ENCODE peak calls at places on chromosomes 16 and 17, in ten cellular contexts. One of them, this sample, is unnamed.

GRCh38 chr16:77467929-77468328 is 33.1 kb upstream of the ADAMTS18 start:
- DNase-seq in stimulated activated CD4-positive, alpha-beta T cell treated with anti-CD3 and anti-CD28 coated beads, Interleukin-12 subunit alpha, Interleukin-12 subunit beta, amount 100 ng/mL, for 4 hours: no peak
- DNase-seq in stimulated activated CD8-positive, alpha-beta memory T cell treated with anti-CD3 and anti-CD28 coated beads, Interleukin-15, amount 100 ng/mL, for 24 hours: no peak
- DNase-seq in anterior cingulate cortex: no peak
- DNase-seq in effector CD4-positive, alpha-beta T cell: no peak
- DNase-seq in activated T-cell treated with anti-CD3 and anti-CD28 coated beads for 1 hour: no peak
- DNase-seq in stomach: no peak
- DNase-seq in activated CD4-positive, alpha-beta T cell treated with anti-CD3 and anti-CD28 coated beads, Interleukin-2, amount 50 U/mL, for 1 hour: no peak
- DNase-seq in dermis blood vessel endothelial cell: no peak
- DNase-seq in stimulated activated naive CD4-positive, alpha-beta T cell treated with Interleukin-2 at 50 U/mL for 16 hours: no peak
- DNase-seq in this sample: no peak

GRCh38 chr16:53546988-53547391 is 44.0 kb upstream of the AKTIP start:
- DNase-seq in stimulated activated CD4-positive, alpha-beta T cell treated with anti-CD3 and anti-CD28 coated beads, Interleukin-12 subunit alpha, Interleukin-12 subunit beta, amount 100 ng/mL, for 4 hours: no peak
- DNase-seq in stimulated activated CD8-positive, alpha-beta memory T cell treated with anti-CD3 and anti-CD28 coated beads, Interleukin-15, amount 100 ng/mL, for 24 hours: no peak
- DNase-seq in anterior cingulate cortex: no peak
- DNase-seq in effector CD4-positive, alpha-beta T cell: no peak
- DNase-seq in activated T-cell treated with anti-CD3 and anti-CD28 coated beads for 1 hour: no peak
- DNase-seq in stomach: no peak
- DNase-seq in activated CD4-positive, alpha-beta T cell treated with anti-CD3 and anti-CD28 coated beads, Interleukin-2, amount 50 U/mL, for 1 hour: no peak
- DNase-seq in dermis blood vessel endothelial cell: peak
- DNase-seq in stimulated activated naive CD4-positive, alpha-beta T cell treated with Interleukin-2 at 50 U/mL for 16 hours: no peak
- DNase-seq in this sample: no peak

GRCh38 chr17:57557793-57558681 is 187.1 kb downstream of the CCDC182 start:
- DNase-seq in stimulated activated CD4-positive, alpha-beta T cell treated with anti-CD3 and anti-CD28 coated beads, Interleukin-12 subunit alpha, Interleukin-12 subunit beta, amount 100 ng/mL, for 4 hours: no peak
- DNase-seq in stimulated activated CD8-positive, alpha-beta memory T cell treated with anti-CD3 and anti-CD28 coated beads, Interleukin-15, amount 100 ng/mL, for 24 hours: no peak
- DNase-seq in anterior cingulate cortex: no peak
- DNase-seq in effector CD4-positive, alpha-beta T cell: no peak
- DNase-seq in activated T-cell treated with anti-CD3 and anti-CD28 coated beads for 1 hour: no peak
- DNase-seq in stomach: no peak
- DNase-seq in activated CD4-positive, alpha-beta T cell treated with anti-CD3 and anti-CD28 coated beads, Interleukin-2, amount 50 U/mL, for 1 hour: no peak
- DNase-seq in dermis blood vessel endothelial cell: no peak
- DNase-seq in stimulated activated naive CD4-positive, alpha-beta T cell treated with Interleukin-2 at 50 U/mL for 16 hours: no peak
- DNase-seq in this sample: no peak

GRCh38 chr17:73293480-73293911 is 18.3 kb downstream of the CDC42EP4 start:
- DNase-seq in stimulated activated CD4-positive, alpha-beta T cell treated with anti-CD3 and anti-CD28 coated beads, Interleukin-12 subunit alpha, Interleukin-12 subunit beta, amount 100 ng/mL, for 4 hours: no peak
- DNase-seq in stimulated activated CD8-positive, alpha-beta memory T cell treated with anti-CD3 and anti-CD28 coated beads, Interleukin-15, amount 100 ng/mL, for 24 hours: no peak
- DNase-seq in anterior cingulate cortex: no peak
- DNase-seq in effector CD4-positive, alpha-beta T cell: no peak
- DNase-seq in activated T-cell treated with anti-CD3 and anti-CD28 coated beads for 1 hour: no peak
- DNase-seq in stomach: peak
- DNase-seq in activated CD4-positive, alpha-beta T cell treated with anti-CD3 and anti-CD28 coated beads, Interleukin-2, amount 50 U/mL, for 1 hour: no peak
- DNase-seq in dermis blood vessel endothelial cell: no peak
- DNase-seq in stimulated activated naive CD4-positive, alpha-beta T cell treated with Interleukin-2 at 50 U/mL for 16 hours: no peak
- DNase-seq in this sample: peak

GRCh38 chr17:56144205-56144604 is 9.1 kb upstream of the ANKFN1 start:
- DNase-seq in stimulated activated CD4-positive, alpha-beta T cell treated with anti-CD3 and anti-CD28 coated beads, Interleukin-12 subunit alpha, Interleukin-12 subunit beta, amount 100 ng/mL, for 4 hours: no peak
- DNase-seq in stimulated activated CD8-positive, alpha-beta memory T cell treated with anti-CD3 and anti-CD28 coated beads, Interleukin-15, amount 100 ng/mL, for 24 hours: no peak
- DNase-seq in anterior cingulate cortex: no peak
- DNase-seq in effector CD4-positive, alpha-beta T cell: no peak
- DNase-seq in activated T-cell treated with anti-CD3 and anti-CD28 coated beads for 1 hour: no peak
- DNase-seq in stomach: no peak
- DNase-seq in activated CD4-positive, alpha-beta T cell treated with anti-CD3 and anti-CD28 coated beads, Interleukin-2, amount 50 U/mL, for 1 hour: no peak
- DNase-seq in dermis blood vessel endothelial cell: no peak
- DNase-seq in stimulated activated naive CD4-positive, alpha-beta T cell treated with Interleukin-2 at 50 U/mL for 16 hours: no peak
- DNase-seq in this sample: no peak

GRCh38 chr16:26269663-26270062 is 577.9 kb downstream of the HS3ST4 start:
- DNase-seq in stimulated activated CD4-positive, alpha-beta T cell treated with anti-CD3 and anti-CD28 coated beads, Interleukin-12 subunit alpha, Interleukin-12 subunit beta, amount 100 ng/mL, for 4 hours: no peak
- DNase-seq in stimulated activated CD8-positive, alpha-beta memory T cell treated with anti-CD3 and anti-CD28 coated beads, Interleukin-15, amount 100 ng/mL, for 24 hours: no peak
- DNase-seq in anterior cingulate cortex: no peak
- DNase-seq in effector CD4-positive, alpha-beta T cell: no peak
- DNase-seq in activated T-cell treated with anti-CD3 and anti-CD28 coated beads for 1 hour: no peak
- DNase-seq in stomach: no peak
- DNase-seq in activated CD4-positive, alpha-beta T cell treated with anti-CD3 and anti-CD28 coated beads, Interleukin-2, amount 50 U/mL, for 1 hour: no peak
- DNase-seq in dermis blood vessel endothelial cell: no peak
- DNase-seq in stimulated activated naive CD4-positive, alpha-beta T cell treated with Interleukin-2 at 50 U/mL for 16 hours: no peak
- DNase-seq in this sample: no peak

GRCh38 chr17:21286771-21287702 is 2.5 kb downstream of the MAP2K3 start:
- DNase-seq in stimulated activated CD4-positive, alpha-beta T cell treated with anti-CD3 and anti-CD28 coated beads, Interleukin-12 subunit alpha, Interleukin-12 subunit beta, amount 100 ng/mL, for 4 hours: no peak
- DNase-seq in stimulated activated CD8-positive, alpha-beta memory T cell treated with anti-CD3 and anti-CD28 coated beads, Interleukin-15, amount 100 ng/mL, for 24 hours: no peak
- DNase-seq in anterior cingulate cortex: no peak
- DNase-seq in effector CD4-positive, alpha-beta T cell: no peak
- DNase-seq in activated T-cell treated with anti-CD3 and anti-CD28 coated beads for 1 hour: no peak
- DNase-seq in stomach: peak
- DNase-seq in activated CD4-positive, alpha-beta T cell treated with anti-CD3 and anti-CD28 coated beads, Interleukin-2, amount 50 U/mL, for 1 hour: no peak
- DNase-seq in dermis blood vessel endothelial cell: no peak
- DNase-seq in stimulated activated naive CD4-positive, alpha-beta T cell treated with Interleukin-2 at 50 U/mL for 16 hours: peak
- DNase-seq in this sample: no peak

GRCh38 chr16:8768701-8769100 is 28.7 kb downstream of the TMEM186 start:
- DNase-seq in stimulated activated CD4-positive, alpha-beta T cell treated with anti-CD3 and anti-CD28 coated beads, Interleukin-12 subunit alpha, Interleukin-12 subunit beta, amount 100 ng/mL, for 4 hours: no peak
- DNase-seq in stimulated activated CD8-positive, alpha-beta memory T cell treated with anti-CD3 and anti-CD28 coated beads, Interleukin-15, amount 100 ng/mL, for 24 hours: no peak
- DNase-seq in anterior cingulate cortex: no peak
- DNase-seq in effector CD4-positive, alpha-beta T cell: no peak
- DNase-seq in activated T-cell treated with anti-CD3 and anti-CD28 coated beads for 1 hour: no peak
- DNase-seq in stomach: no peak
- DNase-seq in activated CD4-positive, alpha-beta T cell treated with anti-CD3 and anti-CD28 coated beads, Interleukin-2, amount 50 U/mL, for 1 hour: no peak
- DNase-seq in dermis blood vessel endothelial cell: no peak
- DNase-seq in stimulated activated naive CD4-positive, alpha-beta T cell treated with Interleukin-2 at 50 U/mL for 16 hours: no peak
- DNase-seq in this sample: no peak

GRCh38 chr17:77889866-77890760 is 68.4 kb upstream of the TNRC6C start:
- DNase-seq in stimulated activated CD4-positive, alpha-beta T cell treated with anti-CD3 and anti-CD28 coated beads, Interleukin-12 subunit alpha, Interleukin-12 subunit beta, amount 100 ng/mL, for 4 hours: no peak
- DNase-seq in stimulated activated CD8-positive, alpha-beta memory T cell treated with anti-CD3 and anti-CD28 coated beads, Interleukin-15, amount 100 ng/mL, for 24 hours: no peak
- DNase-seq in anterior cingulate cortex: no peak
- DNase-seq in effector CD4-positive, alpha-beta T cell: no peak
- DNase-seq in activated T-cell treated with anti-CD3 and anti-CD28 coated beads for 1 hour: no peak
- DNase-seq in stomach: no peak
- DNase-seq in activated CD4-positive, alpha-beta T cell treated with anti-CD3 and anti-CD28 coated beads, Interleukin-2, amount 50 U/mL, for 1 hour: no peak
- DNase-seq in dermis blood vessel endothelial cell: no peak
- DNase-seq in stimulated activated naive CD4-positive, alpha-beta T cell treated with Interleukin-2 at 50 U/mL for 16 hours: no peak
- DNase-seq in this sample: peak

GRCh38 chr17:81412490-81413093 is 17.3 kb downstream of the BAHCC1 start:
- DNase-seq in stimulated activated CD4-positive, alpha-beta T cell treated with anti-CD3 and anti-CD28 coated beads, Interleukin-12 subunit alpha, Interleukin-12 subunit beta, amount 100 ng/mL, for 4 hours: peak
- DNase-seq in stimulated activated CD8-positive, alpha-beta memory T cell treated with anti-CD3 and anti-CD28 coated beads, Interleukin-15, amount 100 ng/mL, for 24 hours: peak
- DNase-seq in anterior cingulate cortex: no peak
- DNase-seq in effector CD4-positive, alpha-beta T cell: no peak
- DNase-seq in activated T-cell treated with anti-CD3 and anti-CD28 coated beads for 1 hour: peak
- DNase-seq in stomach: no peak
- DNase-seq in activated CD4-positive, alpha-beta T cell treated with anti-CD3 and anti-CD28 coated beads, Interleukin-2, amount 50 U/mL, for 1 hour: peak
- DNase-seq in dermis blood vessel endothelial cell: peak
- DNase-seq in stimulated activated naive CD4-positive, alpha-beta T cell treated with Interleukin-2 at 50 U/mL for 16 hours: peak
- DNase-seq in this sample: no peak

GRCh38 chr17:76597156-76598003 is 11.7 kb upstream of the ST6GALNAC2 start:
- DNase-seq in stimulated activated CD4-positive, alpha-beta T cell treated with anti-CD3 and anti-CD28 coated beads, Interleukin-12 subunit alpha, Interleukin-12 subunit beta, amount 100 ng/mL, for 4 hours: no peak
- DNase-seq in stimulated activated CD8-positive, alpha-beta memory T cell treated with anti-CD3 and anti-CD28 coated beads, Interleukin-15, amount 100 ng/mL, for 24 hours: no peak
- DNase-seq in anterior cingulate cortex: no peak
- DNase-seq in effector CD4-positive, alpha-beta T cell: no peak
- DNase-seq in activated T-cell treated with anti-CD3 and anti-CD28 coated beads for 1 hour: no peak
- DNase-seq in stomach: no peak
- DNase-seq in activated CD4-positive, alpha-beta T cell treated with anti-CD3 and anti-CD28 coated beads, Interleukin-2, amount 50 U/mL, for 1 hour: no peak
- DNase-seq in dermis blood vessel endothelial cell: no peak
- DNase-seq in stimulated activated naive CD4-positive, alpha-beta T cell treated with Interleukin-2 at 50 U/mL for 16 hours: no peak
- DNase-seq in this sample: no peak

GRCh38 chr17:42329025-42329976 is 41.0 kb downstream of the STAT5A start:
- DNase-seq in stimulated activated CD4-positive, alpha-beta T cell treated with anti-CD3 and anti-CD28 coated beads, Interleukin-12 subunit alpha, Interleukin-12 subunit beta, amount 100 ng/mL, for 4 hours: no peak
- DNase-seq in stimulated activated CD8-positive, alpha-beta memory T cell treated with anti-CD3 and anti-CD28 coated beads, Interleukin-15, amount 100 ng/mL, for 24 hours: no peak
- DNase-seq in anterior cingulate cortex: no peak
- DNase-seq in effector CD4-positive, alpha-beta T cell: no peak
- DNase-seq in activated T-cell treated with anti-CD3 and anti-CD28 coated beads for 1 hour: no peak
- DNase-seq in stomach: no peak
- DNase-seq in activated CD4-positive, alpha-beta T cell treated with anti-CD3 and anti-CD28 coated beads, Interleukin-2, amount 50 U/mL, for 1 hour: no peak
- DNase-seq in dermis blood vessel endothelial cell: peak
- DNase-seq in stimulated activated naive CD4-positive, alpha-beta T cell treated with Interleukin-2 at 50 U/mL for 16 hours: no peak
- DNase-seq in this sample: no peak

GRCh38 chr17:29059281-29059680 is 16.3 kb downstream of the PIPOX start:
- DNase-seq in stimulated activated CD4-positive, alpha-beta T cell treated with anti-CD3 and anti-CD28 coated beads, Interleukin-12 subunit alpha, Interleukin-12 subunit beta, amount 100 ng/mL, for 4 hours: no peak
- DNase-seq in stimulated activated CD8-positive, alpha-beta memory T cell treated with anti-CD3 and anti-CD28 coated beads, Interleukin-15, amount 100 ng/mL, for 24 hours: no peak
- DNase-seq in anterior cingulate cortex: no peak
- DNase-seq in effector CD4-positive, alpha-beta T cell: no peak
- DNase-seq in activated T-cell treated with anti-CD3 and anti-CD28 coated beads for 1 hour: no peak
- DNase-seq in stomach: no peak
- DNase-seq in activated CD4-positive, alpha-beta T cell treated with anti-CD3 and anti-CD28 coated beads, Interleukin-2, amount 50 U/mL, for 1 hour: no peak
- DNase-seq in dermis blood vessel endothelial cell: peak
- DNase-seq in stimulated activated naive CD4-positive, alpha-beta T cell treated with Interleukin-2 at 50 U/mL for 16 hours: no peak
- DNase-seq in this sample: no peak

GRCh38 chr16:75063549-75064082 is 53.0 kb downstream of the LDHD start:
- DNase-seq in stimulated activated CD4-positive, alpha-beta T cell treated with anti-CD3 and anti-CD28 coated beads, Interleukin-12 subunit alpha, Interleukin-12 subunit beta, amount 100 ng/mL, for 4 hours: no peak
- DNase-seq in stimulated activated CD8-positive, alpha-beta memory T cell treated with anti-CD3 and anti-CD28 coated beads, Interleukin-15, amount 100 ng/mL, for 24 hours: no peak
- DNase-seq in anterior cingulate cortex: no peak
- DNase-seq in effector CD4-positive, alpha-beta T cell: no peak
- DNase-seq in activated T-cell treated with anti-CD3 and anti-CD28 coated beads for 1 hour: no peak
- DNase-seq in stomach: no peak
- DNase-seq in activated CD4-positive, alpha-beta T cell treated with anti-CD3 and anti-CD28 coated beads, Interleukin-2, amount 50 U/mL, for 1 hour: no peak
- DNase-seq in dermis blood vessel endothelial cell: no peak
- DNase-seq in stimulated activated naive CD4-positive, alpha-beta T cell treated with Interleukin-2 at 50 U/mL for 16 hours: no peak
- DNase-seq in this sample: no peak

GRCh38 chr16:53576228-53576627 is 73.2 kb upstream of the AKTIP start:
- DNase-seq in stimulated activated CD4-positive, alpha-beta T cell treated with anti-CD3 and anti-CD28 coated beads, Interleukin-12 subunit alpha, Interleukin-12 subunit beta, amount 100 ng/mL, for 4 hours: no peak
- DNase-seq in stimulated activated CD8-positive, alpha-beta memory T cell treated with anti-CD3 and anti-CD28 coated beads, Interleukin-15, amount 100 ng/mL, for 24 hours: no peak
- DNase-seq in anterior cingulate cortex: no peak
- DNase-seq in effector CD4-positive, alpha-beta T cell: no peak
- DNase-seq in activated T-cell treated with anti-CD3 and anti-CD28 coated beads for 1 hour: no peak
- DNase-seq in stomach: no peak
- DNase-seq in activated CD4-positive, alpha-beta T cell treated with anti-CD3 and anti-CD28 coated beads, Interleukin-2, amount 50 U/mL, for 1 hour: no peak
- DNase-seq in dermis blood vessel endothelial cell: no peak
- DNase-seq in stimulated activated naive CD4-positive, alpha-beta T cell treated with Interleukin-2 at 50 U/mL for 16 hours: no peak
- DNase-seq in this sample: no peak

GRCh38 chr16:57999366-57999970 is 1.0 kb downstream of the ZNF319 start:
- DNase-seq in stimulated activated CD4-positive, alpha-beta T cell treated with anti-CD3 and anti-CD28 coated beads, Interleukin-12 subunit alpha, Interleukin-12 subunit beta, amount 100 ng/mL, for 4 hours: peak
- DNase-seq in stimulated activated CD8-positive, alpha-beta memory T cell treated with anti-CD3 and anti-CD28 coated beads, Interleukin-15, amount 100 ng/mL, for 24 hours: no peak
- DNase-seq in anterior cingulate cortex: no peak
- DNase-seq in effector CD4-positive, alpha-beta T cell: no peak
- DNase-seq in activated T-cell treated with anti-CD3 and anti-CD28 coated beads for 1 hour: no peak
- DNase-seq in stomach: no peak
- DNase-seq in activated CD4-positive, alpha-beta T cell treated with anti-CD3 and anti-CD28 coated beads, Interleukin-2, amount 50 U/mL, for 1 hour: peak
- DNase-seq in dermis blood vessel endothelial cell: peak
- DNase-seq in stimulated activated naive CD4-positive, alpha-beta T cell treated with Interleukin-2 at 50 U/mL for 16 hours: peak
- DNase-seq in this sample: no peak

GRCh38 chr16:28181557-28181914 is 30.2 kb downstream of the XPO6 start:
- DNase-seq in stimulated activated CD4-positive, alpha-beta T cell treated with anti-CD3 and anti-CD28 coated beads, Interleukin-12 subunit alpha, Interleukin-12 subunit beta, amount 100 ng/mL, for 4 hours: no peak
- DNase-seq in stimulated activated CD8-positive, alpha-beta memory T cell treated with anti-CD3 and anti-CD28 coated beads, Interleukin-15, amount 100 ng/mL, for 24 hours: no peak
- DNase-seq in anterior cingulate cortex: no peak
- DNase-seq in effector CD4-positive, alpha-beta T cell: no peak
- DNase-seq in activated T-cell treated with anti-CD3 and anti-CD28 coated beads for 1 hour: no peak
- DNase-seq in stomach: peak
- DNase-seq in activated CD4-positive, alpha-beta T cell treated with anti-CD3 and anti-CD28 coated beads, Interleukin-2, amount 50 U/mL, for 1 hour: no peak
- DNase-seq in dermis blood vessel endothelial cell: peak
- DNase-seq in stimulated activated naive CD4-positive, alpha-beta T cell treated with Interleukin-2 at 50 U/mL for 16 hours: no peak
- DNase-seq in this sample: no peak

GRCh38 chr16:71885261-71885650 is 1.3 kb upstream of the ZNF821 start:
- DNase-seq in stimulated activated CD4-positive, alpha-beta T cell treated with anti-CD3 and anti-CD28 coated beads, Interleukin-12 subunit alpha, Interleukin-12 subunit beta, amount 100 ng/mL, for 4 hours: no peak
- DNase-seq in stimulated activated CD8-positive, alpha-beta memory T cell treated with anti-CD3 and anti-CD28 coated beads, Interleukin-15, amount 100 ng/mL, for 24 hours: no peak
- DNase-seq in anterior cingulate cortex: no peak
- DNase-seq in effector CD4-positive, alpha-beta T cell: no peak
- DNase-seq in activated T-cell treated with anti-CD3 and anti-CD28 coated beads for 1 hour: no peak
- DNase-seq in stomach: no peak
- DNase-seq in activated CD4-positive, alpha-beta T cell treated with anti-CD3 and anti-CD28 coated beads, Interleukin-2, amount 50 U/mL, for 1 hour: no peak
- DNase-seq in dermis blood vessel endothelial cell: no peak
- DNase-seq in stimulated activated naive CD4-positive, alpha-beta T cell treated with Interleukin-2 at 50 U/mL for 16 hours: no peak
- DNase-seq in this sample: no peak

GRCh38 chr16:79599256-79599836 is 1.2 kb downstream of the MAF start:
- DNase-seq in stimulated activated CD4-positive, alpha-beta T cell treated with anti-CD3 and anti-CD28 coated beads, Interleukin-12 subunit alpha, Interleukin-12 subunit beta, amount 100 ng/mL, for 4 hours: no peak
- DNase-seq in stimulated activated CD8-positive, alpha-beta memory T cell treated with anti-CD3 and anti-CD28 coated beads, Interleukin-15, amount 100 ng/mL, for 24 hours: no peak
- DNase-seq in anterior cingulate cortex: no peak
- DNase-seq in effector CD4-positive, alpha-beta T cell: no peak
- DNase-seq in activated T-cell treated with anti-CD3 and anti-CD28 coated beads for 1 hour: no peak
- DNase-seq in stomach: no peak
- DNase-seq in activated CD4-positive, alpha-beta T cell treated with anti-CD3 and anti-CD28 coated beads, Interleukin-2, amount 50 U/mL, for 1 hour: peak
- DNase-seq in dermis blood vessel endothelial cell: peak
- DNase-seq in stimulated activated naive CD4-positive, alpha-beta T cell treated with Interleukin-2 at 50 U/mL for 16 hours: no peak
- DNase-seq in this sample: peak

GRCh38 chr16:80924372-80924978 is 82.2 kb downstream of the CMC2 start:
- DNase-seq in stimulated activated CD4-positive, alpha-beta T cell treated with anti-CD3 and anti-CD28 coated beads, Interleukin-12 subunit alpha, Interleukin-12 subunit beta, amount 100 ng/mL, for 4 hours: peak
- DNase-seq in stimulated activated CD8-positive, alpha-beta memory T cell treated with anti-CD3 and anti-CD28 coated beads, Interleukin-15, amount 100 ng/mL, for 24 hours: no peak
- DNase-seq in anterior cingulate cortex: no peak
- DNase-seq in effector CD4-positive, alpha-beta T cell: no peak
- DNase-seq in activated T-cell treated with anti-CD3 and anti-CD28 coated beads for 1 hour: peak
- DNase-seq in stomach: peak
- DNase-seq in activated CD4-positive, alpha-beta T cell treated with anti-CD3 and anti-CD28 coated beads, Interleukin-2, amount 50 U/mL, for 1 hour: peak
- DNase-seq in dermis blood vessel endothelial cell: peak
- DNase-seq in stimulated activated naive CD4-positive, alpha-beta T cell treated with Interleukin-2 at 50 U/mL for 16 hours: no peak
- DNase-seq in this sample: peak

GRCh38 chr16:66872524-66872923 is 7.8 kb upstream of the PDP2 start:
- DNase-seq in stimulated activated CD4-positive, alpha-beta T cell treated with anti-CD3 and anti-CD28 coated beads, Interleukin-12 subunit alpha, Interleukin-12 subunit beta, amount 100 ng/mL, for 4 hours: no peak
- DNase-seq in stimulated activated CD8-positive, alpha-beta memory T cell treated with anti-CD3 and anti-CD28 coated beads, Interleukin-15, amount 100 ng/mL, for 24 hours: no peak
- DNase-seq in anterior cingulate cortex: no peak
- DNase-seq in effector CD4-positive, alpha-beta T cell: no peak
- DNase-seq in activated T-cell treated with anti-CD3 and anti-CD28 coated beads for 1 hour: no peak
- DNase-seq in stomach: no peak
- DNase-seq in activated CD4-positive, alpha-beta T cell treated with anti-CD3 and anti-CD28 coated beads, Interleukin-2, amount 50 U/mL, for 1 hour: no peak
- DNase-seq in dermis blood vessel endothelial cell: no peak
- DNase-seq in stimulated activated naive CD4-positive, alpha-beta T cell treated with Interleukin-2 at 50 U/mL for 16 hours: no peak
- DNase-seq in this sample: no peak

GRCh38 chr16:60204221-60204620 is 1470.1 kb upstream of the GOT2 start:
- DNase-seq in stimulated activated CD4-positive, alpha-beta T cell treated with anti-CD3 and anti-CD28 coated beads, Interleukin-12 subunit alpha, Interleukin-12 subunit beta, amount 100 ng/mL, for 4 hours: no peak
- DNase-seq in stimulated activated CD8-positive, alpha-beta memory T cell treated with anti-CD3 and anti-CD28 coated beads, Interleukin-15, amount 100 ng/mL, for 24 hours: no peak
- DNase-seq in anterior cingulate cortex: no peak
- DNase-seq in effector CD4-positive, alpha-beta T cell: no peak
- DNase-seq in activated T-cell treated with anti-CD3 and anti-CD28 coated beads for 1 hour: no peak
- DNase-seq in stomach: no peak
- DNase-seq in activated CD4-positive, alpha-beta T cell treated with anti-CD3 and anti-CD28 coated beads, Interleukin-2, amount 50 U/mL, for 1 hour: no peak
- DNase-seq in dermis blood vessel endothelial cell: no peak
- DNase-seq in stimulated activated naive CD4-positive, alpha-beta T cell treated with Interleukin-2 at 50 U/mL for 16 hours: no peak
- DNase-seq in this sample: no peak

GRCh38 chr16:22861585-22861984 is 47.6 kb downstream of the HS3ST2 start:
- DNase-seq in stimulated activated CD4-positive, alpha-beta T cell treated with anti-CD3 and anti-CD28 coated beads, Interleukin-12 subunit alpha, Interleukin-12 subunit beta, amount 100 ng/mL, for 4 hours: no peak
- DNase-seq in stimulated activated CD8-positive, alpha-beta memory T cell treated with anti-CD3 and anti-CD28 coated beads, Interleukin-15, amount 100 ng/mL, for 24 hours: no peak
- DNase-seq in anterior cingulate cortex: no peak
- DNase-seq in effector CD4-positive, alpha-beta T cell: no peak
- DNase-seq in activated T-cell treated with anti-CD3 and anti-CD28 coated beads for 1 hour: no peak
- DNase-seq in stomach: no peak
- DNase-seq in activated CD4-positive, alpha-beta T cell treated with anti-CD3 and anti-CD28 coated beads, Interleukin-2, amount 50 U/mL, for 1 hour: no peak
- DNase-seq in dermis blood vessel endothelial cell: no peak
- DNase-seq in stimulated activated naive CD4-positive, alpha-beta T cell treated with Interleukin-2 at 50 U/mL for 16 hours: no peak
- DNase-seq in this sample: no peak

GRCh38 chr17:4442582-4442981 is 8.8 kb downstream of the SPNS3 start:
- DNase-seq in stimulated activated CD4-positive, alpha-beta T cell treated with anti-CD3 and anti-CD28 coated beads, Interleukin-12 subunit alpha, Interleukin-12 subunit beta, amount 100 ng/mL, for 4 hours: no peak
- DNase-seq in stimulated activated CD8-positive, alpha-beta memory T cell treated with anti-CD3 and anti-CD28 coated beads, Interleukin-15, amount 100 ng/mL, for 24 hours: no peak
- DNase-seq in anterior cingulate cortex: no peak
- DNase-seq in effector CD4-positive, alpha-beta T cell: no peak
- DNase-seq in activated T-cell treated with anti-CD3 and anti-CD28 coated beads for 1 hour: no peak
- DNase-seq in stomach: no peak
- DNase-seq in activated CD4-positive, alpha-beta T cell treated with anti-CD3 and anti-CD28 coated beads, Interleukin-2, amount 50 U/mL, for 1 hour: no peak
- DNase-seq in dermis blood vessel endothelial cell: no peak
- DNase-seq in stimulated activated naive CD4-positive, alpha-beta T cell treated with Interleukin-2 at 50 U/mL for 16 hours: no peak
- DNase-seq in this sample: no peak

GRCh38 chr17:11757796-11758195 is 159.5 kb downstream of the DNAH9 start:
- DNase-seq in stimulated activated CD4-positive, alpha-beta T cell treated with anti-CD3 and anti-CD28 coated beads, Interleukin-12 subunit alpha, Interleukin-12 subunit beta, amount 100 ng/mL, for 4 hours: no peak
- DNase-seq in stimulated activated CD8-positive, alpha-beta memory T cell treated with anti-CD3 and anti-CD28 coated beads, Interleukin-15, amount 100 ng/mL, for 24 hours: no peak
- DNase-seq in anterior cingulate cortex: no peak
- DNase-seq in effector CD4-positive, alpha-beta T cell: no peak
- DNase-seq in activated T-cell treated with anti-CD3 and anti-CD28 coated beads for 1 hour: no peak
- DNase-seq in stomach: no peak
- DNase-seq in activated CD4-positive, alpha-beta T cell treated with anti-CD3 and anti-CD28 coated beads, Interleukin-2, amount 50 U/mL, for 1 hour: no peak
- DNase-seq in dermis blood vessel endothelial cell: no peak
- DNase-seq in stimulated activated naive CD4-positive, alpha-beta T cell treated with Interleukin-2 at 50 U/mL for 16 hours: no peak
- DNase-seq in this sample: no peak

GRCh38 chr16:705748-706188 is at the start of gene FBXL16:
- DNase-seq in stimulated activated CD4-positive, alpha-beta T cell treated with anti-CD3 and anti-CD28 coated beads, Interleukin-12 subunit alpha, Interleukin-12 subunit beta, amount 100 ng/mL, for 4 hours: no peak
- DNase-seq in stimulated activated CD8-positive, alpha-beta memory T cell treated with anti-CD3 and anti-CD28 coated beads, Interleukin-15, amount 100 ng/mL, for 24 hours: no peak
- DNase-seq in anterior cingulate cortex: no peak
- DNase-seq in effector CD4-positive, alpha-beta T cell: no peak
- DNase-seq in activated T-cell treated with anti-CD3 and anti-CD28 coated beads for 1 hour: no peak
- DNase-seq in stomach: no peak
- DNase-seq in activated CD4-positive, alpha-beta T cell treated with anti-CD3 and anti-CD28 coated beads, Interleukin-2, amount 50 U/mL, for 1 hour: no peak
- DNase-seq in dermis blood vessel endothelial cell: no peak
- DNase-seq in stimulated activated naive CD4-positive, alpha-beta T cell treated with Interleukin-2 at 50 U/mL for 16 hours: no peak
- DNase-seq in this sample: no peak

GRCh38 chr16:69404275-69404805 is 18.5 kb upstream of the TERF2 start:
- DNase-seq in stimulated activated CD4-positive, alpha-beta T cell treated with anti-CD3 and anti-CD28 coated beads, Interleukin-12 subunit alpha, Interleukin-12 subunit beta, amount 100 ng/mL, for 4 hours: no peak
- DNase-seq in stimulated activated CD8-positive, alpha-beta memory T cell treated with anti-CD3 and anti-CD28 coated beads, Interleukin-15, amount 100 ng/mL, for 24 hours: no peak
- DNase-seq in anterior cingulate cortex: no peak
- DNase-seq in effector CD4-positive, alpha-beta T cell: no peak
- DNase-seq in activated T-cell treated with anti-CD3 and anti-CD28 coated beads for 1 hour: no peak
- DNase-seq in stomach: peak
- DNase-seq in activated CD4-positive, alpha-beta T cell treated with anti-CD3 and anti-CD28 coated beads, Interleukin-2, amount 50 U/mL, for 1 hour: no peak
- DNase-seq in dermis blood vessel endothelial cell: peak
- DNase-seq in stimulated activated naive CD4-positive, alpha-beta T cell treated with Interleukin-2 at 50 U/mL for 16 hours: no peak
- DNase-seq in this sample: peak

GRCh38 chr16:22423716-22424115 is 49.3 kb upstream of the CDR2 start:
- DNase-seq in stimulated activated CD4-positive, alpha-beta T cell treated with anti-CD3 and anti-CD28 coated beads, Interleukin-12 subunit alpha, Interleukin-12 subunit beta, amount 100 ng/mL, for 4 hours: no peak
- DNase-seq in stimulated activated CD8-positive, alpha-beta memory T cell treated with anti-CD3 and anti-CD28 coated beads, Interleukin-15, amount 100 ng/mL, for 24 hours: no peak
- DNase-seq in anterior cingulate cortex: no peak
- DNase-seq in effector CD4-positive, alpha-beta T cell: no peak
- DNase-seq in activated T-cell treated with anti-CD3 and anti-CD28 coated beads for 1 hour: no peak
- DNase-seq in stomach: no peak
- DNase-seq in activated CD4-positive, alpha-beta T cell treated with anti-CD3 and anti-CD28 coated beads, Interleukin-2, amount 50 U/mL, for 1 hour: no peak
- DNase-seq in dermis blood vessel endothelial cell: no peak
- DNase-seq in stimulated activated naive CD4-positive, alpha-beta T cell treated with Interleukin-2 at 50 U/mL for 16 hours: no peak
- DNase-seq in this sample: no peak

This sample was measured in Peyer's patch.